ENCODE peak calls at places on chromosomes 13 and 19, in nine cellular contexts. E, R, G, A, J, Q, O, F and M are unnamed samples.

GRCh38 chr13:107450931-107451330 is 764.4 kb downstream of the LIG4 start:
- DNase-seq in E (peak; percentile 99), R (peak; percentile 99), G (no peak), A (peak; percentile 92), J (peak; percentile 99), Q (peak; percentile 79), O (no peak), F (no peak), M (peak; percentile 84)

GRCh38 chr19:55137915-55138314 is 11.1 kb downstream of the TNNT1 start:
- DNase-seq in E (no peak), R (no peak), G (no peak), A (no peak), J (no peak), Q (no peak), O (no peak), F (no peak), M (no peak)

GRCh38 chr19:31070676-31071075 is 278.6 kb downstream of the TSHZ3 start:
- DNase-seq in E (no peak), R (no peak), G (no peak), A (no peak), J (no peak), Q (no peak), O (no peak), F (no peak), M (no peak)

GRCh38 chr13:76758257-76758656 is 127.9 kb downstream of the KCTD12 start:
- DNase-seq in E (peak; percentile 40), R (peak; percentile 55), G (no peak), A (no peak), J (no peak), Q (no peak), O (no peak), F (no peak), M (no peak)

GRCh38 chr19:36489139-36489919 is at the start of gene ZNF566:
- DNase-seq in E (peak; percentile 98), R (peak; percentile 96), G (peak; percentile 97), A (peak; percentile 97), J (peak; percentile 97), Q (peak; percentile 96), O (peak; percentile 95), F (peak; percentile 81), M (peak; percentile 89)

GRCh38 chr13:50015263-50015662 is at the start of gene KCNRG:
- DNase-seq in E (no peak), R (no peak), G (no peak), A (peak; percentile 49), J (peak; percentile 46), Q (peak; percentile 34), O (no peak), F (no peak), M (no peak)

GRCh38 chr13:77298403-77298802 is 28.5 kb downstream of the MYCBP2 start:
- DNase-seq in E (no peak), R (no peak), G (no peak), A (no peak), J (no peak), Q (no peak), O (no peak), F (no peak), M (no peak)

GRCh38 chr13:25249001-25249543 is 38.2 kb downstream of the MTMR6 start:
- DNase-seq in E (peak; percentile 73), R (peak; percentile 36), G (no peak), A (peak; percentile 73), J (peak; percentile 49), Q (peak; percentile 74), O (no peak), F (no peak), M (no peak)

GRCh38 chr19:10270180-10270615 is 722 bp upstream of the ICAM1 start:
- DNase-seq in E (peak; percentile 48), R (no peak), G (peak; percentile 94), A (no peak), J (no peak), Q (no peak), O (no peak), F (peak; percentile 60), M (no peak)

GRCh38 chr13:94928127-94928526 is 215.8 kb upstream of the SOX21 start:
- DNase-seq in E (no peak), R (no peak), G (no peak), A (no peak), J (no peak), Q (no peak), O (no peak), F (no peak), M (no peak)

DNA sequence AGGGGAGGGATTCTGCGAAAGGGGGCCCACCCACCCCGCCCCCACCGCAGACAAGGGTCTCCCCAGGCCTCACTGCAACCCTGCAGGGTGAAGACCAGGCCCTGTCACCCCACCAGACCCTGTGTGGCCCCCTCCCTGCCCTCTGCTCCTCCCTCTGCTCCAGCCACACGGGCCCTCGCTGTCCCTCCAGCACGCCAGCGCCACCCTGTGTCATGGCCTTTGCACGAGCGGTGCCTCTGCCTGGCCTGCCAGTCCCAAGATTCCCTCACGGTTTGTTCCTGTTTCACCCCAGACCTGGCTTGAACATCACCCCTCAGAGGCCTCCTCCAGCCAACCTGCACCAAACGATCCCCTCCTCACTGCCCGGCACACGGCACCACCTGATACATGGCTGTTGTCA is 27.3 kb downstream of the PIP5K1C start:
- DNase-seq in E (no peak), R (no peak), G (no peak), A (no peak), J (no peak), Q (no peak), O (no peak), F (no peak), M (no peak)
- TF ChIP-seq CTCF in E (no peak), R (peak; percentile 10), G (no peak), A (no peak), J (no peak), Q (no peak), O (no peak), F (no peak), M (no peak)

GRCh38 chr13:85383291-85383690 is 415.9 kb downstream of the SLITRK6 start:
- DNase-seq in E (no peak), R (no peak), G (no peak), A (no peak), J (no peak), Q (no peak), O (no peak), F (no peak), M (no peak)
- H3K4me3 ChIP-seq in E (no peak overlapping the region), R (no peak overlapping the region), G (no peak overlapping the region), A (no peak overlapping the region), J (no peak overlapping the region), Q (no peak overlapping the region), O (no peak overlapping the region), F (no peak overlapping the region), M (no peak overlapping the region)

DNA sequence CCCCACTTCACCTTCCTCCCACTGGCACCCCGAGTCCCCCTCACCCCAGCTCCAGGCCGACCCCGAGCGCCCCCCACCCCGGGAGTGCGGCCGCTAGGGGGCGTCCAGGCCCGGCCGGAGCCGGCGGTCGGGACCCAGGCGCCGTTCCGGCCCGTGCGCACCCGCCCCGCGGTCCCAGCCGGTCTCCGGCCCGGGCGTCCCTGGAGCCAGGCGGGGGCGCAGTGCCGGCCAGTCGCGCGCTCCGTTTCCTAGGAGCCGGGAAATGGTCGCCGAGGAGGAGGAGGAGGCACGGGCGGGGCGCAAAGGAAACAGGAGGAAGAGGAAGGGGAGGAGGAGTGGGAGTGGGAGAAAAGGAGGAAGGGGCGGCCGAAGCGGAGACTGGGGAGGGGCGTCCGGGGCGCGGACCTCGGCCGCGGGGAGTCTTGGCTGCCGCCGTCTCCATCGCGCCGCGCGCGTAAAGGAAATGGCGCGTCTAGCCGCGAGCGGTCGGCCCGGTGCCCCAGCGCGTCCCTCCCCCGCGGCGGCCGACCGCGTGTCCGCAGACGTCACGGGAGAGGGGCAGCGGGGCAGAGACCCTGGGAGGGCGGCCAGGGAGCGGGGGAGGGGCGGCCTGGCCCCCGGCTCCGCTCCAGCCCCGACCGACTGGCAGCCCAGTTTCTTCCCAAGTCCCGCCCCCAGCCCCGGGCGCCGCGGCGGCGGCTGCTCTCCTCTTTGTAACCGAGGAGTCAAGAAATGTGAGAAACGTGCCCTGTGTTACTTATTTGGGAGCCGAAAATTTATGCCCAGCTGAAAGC is 1.1 kb upstream of the KCTD15 start:
- DNase-seq in E (peak; percentile 85), R (peak; percentile 57), G (peak; percentile 81), A (peak; percentile 83), J (peak; percentile 88), Q (peak; percentile 68), O (no peak), F (no peak), M (no peak)
- TF ChIP-seq CTCF in E (peak; percentile 56), R (peak; percentile 67), G (peak; percentile 40), A (peak; percentile 48), J (peak; percentile 71), Q (peak; percentile 19), O (peak; percentile 98), F (peak; percentile 69), M (peak; percentile 62)

GRCh38 chr19:50516859-50517703 is 3.4 kb upstream of the ASPDH start:
- DNase-seq in E (no peak), R (no peak), G (no peak), A (no peak), J (no peak), Q (no peak), O (no peak), F (no peak), M (no peak)
- H3K4me3 ChIP-seq in E (no peak overlapping the region), R (no peak overlapping the region), G (no peak overlapping the region), A (no peak overlapping the region), J (no peak overlapping the region), Q (no peak overlapping the region), O (no peak overlapping the region), F (no peak overlapping the region), M (no peak overlapping the region)

GRCh38 chr13:44410328-44410859 is 36.8 kb downstream of the SERP2 start:
- DNase-seq in E (no peak), R (no peak), G (no peak), A (no peak), J (no peak), Q (no peak), O (no peak), F (no peak), M (no peak)
- TF ChIP-seq CTCF in E (peak; percentile 23), R (peak; percentile 14), G (no peak), A (no peak), J (no peak), Q (no peak), O (no peak), F (no peak), M (no peak)

DNA sequence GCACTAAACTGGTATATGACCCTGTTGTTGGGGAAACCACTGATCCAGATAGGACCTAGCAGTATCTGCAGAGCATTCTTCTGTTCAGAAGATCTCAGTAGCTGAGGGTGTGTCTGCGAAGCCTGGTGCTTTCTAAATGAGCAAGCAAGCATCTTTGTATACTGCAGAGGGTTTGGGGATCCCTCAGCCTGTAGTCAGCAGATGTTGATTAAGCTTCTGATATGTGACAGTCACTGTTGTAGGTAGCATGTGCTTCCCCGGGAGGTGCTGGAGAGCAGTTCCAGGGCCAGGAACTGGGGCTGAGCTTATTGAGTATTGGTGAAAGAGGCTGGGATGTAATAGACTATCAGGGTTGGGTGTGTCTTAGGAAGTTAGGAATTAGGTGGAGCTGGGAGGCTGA is 1.5 kb downstream of the SCAF1 start:
- DNase-seq in E (no peak), R (no peak), G (no peak), A (no peak), J (no peak), Q (no peak), O (no peak), F (no peak), M (no peak)
- H3K4me3 ChIP-seq in E (peak overlapping the region; percentile 17), R (peak overlapping the region; percentile 100), G (no peak overlapping the region), A (peak overlapping the region; percentile 98), J (no peak overlapping the region), Q (peak overlapping the region; percentile 99), O (no peak overlapping the region), F (peak overlapping the region; percentile 96), M (peak overlapping the region; percentile 100)